ENCODE peak calls at places on chromosome 15, in four cellular contexts. F is heart left ventricle, S is GM06990, L is cardiac fibroblast. P is an unnamed sample.

GRCh38 chr15:69338535-69339213 is 40.0 kb downstream of the PAQR5 start:
- DNase-seq in F (no peak), S (no peak), L (peak; percentile 41), P (no peak)

GRCh38 chr15:80591471-80591870 is 103.6 kb upstream of the ABHD17C start:
- DNase-seq in F (no peak), S (no peak), L (no peak), P (no peak)

GRCh38 chr15:66565731-66566130 is at the start of gene LCTL:
- DNase-seq in F (no peak), S (no peak), L (peak; percentile 60), P (no peak)

GRCh38 chr15:26287381-26287780 is 424.3 kb upstream of the ATP10A start:
- DNase-seq in F (no peak), S (no peak), L (no peak), P (no peak)

GRCh38 chr15:66677336-66677735 is 24.7 kb upstream of the SMAD6 start:
- DNase-seq in F (no peak), S (no peak), L (no peak), P (no peak)

GRCh38 chr15:55110446-55110845 is 86.3 kb downstream of the RSL24D1 start:
- DNase-seq in F (no peak), S (no peak), L (no peak), P (no peak)

GRCh38 chr15:80574590-80574989 is 120.5 kb upstream of the ABHD17C start:
- DNase-seq in F (no peak), S (no peak), L (no peak), P (no peak)

GRCh38 chr15:43950551-43950950 is 123.7 kb downstream of the WDR76 start:
- DNase-seq in F (no peak), S (no peak), L (no peak), P (no peak)

GRCh38 chr15:85000189-85000864 is 18.7 kb downstream of the PDE8A start:
- DNase-seq in F (no peak), S (no peak), L (peak; percentile 58), P (no peak)

GRCh38 chr15:29765898-29766537 is 56.2 kb downstream of the TJP1 start:
- DNase-seq in F (no peak), S (no peak), L (no peak), P (no peak)

GRCh38 chr15:35533130-35534110 is 12.5 kb downstream of the DPH6 start:
- DNase-seq in F (no peak), S (no peak), L (peak; percentile 63), P (no peak)

GRCh38 chr15:57251941-57252340 is 124.4 kb upstream of the CGNL1 start:
- DNase-seq in F (no peak), S (no peak), L (peak; percentile 76), P (no peak)

GRCh38 chr15:35696767-35697231 is 150.8 kb upstream of the DPH6 start:
- DNase-seq in F (no peak), S (no peak), L (peak; percentile 94), P (no peak)

GRCh38 chr15:55618396-55618795 is 30.3 kb upstream of the PYGO1 start:
- DNase-seq in F (no peak), S (no peak), L (no peak), P (no peak)

GRCh38 chr15:31727612-31728011 is 302.7 kb upstream of the CHRNA7 start:
- DNase-seq in F (no peak), S (no peak), L (no peak), P (no peak)

GRCh38 chr15:40249477-40250303 is 10.8 kb downstream of the PAK6 start:
- DNase-seq in F (no peak), S (no peak), L (peak; percentile 20), P (no peak)

GRCh38 chr15:52651868-52652267 is 27.3 kb downstream of the ATOSA start:
- DNase-seq in F (peak; percentile 69), S (peak; percentile 43), L (peak; percentile 96), P (no peak)

GRCh38 chr15:71295242-71296031 is 180.2 kb downstream of the THSD4 start:
- DNase-seq in F (no peak), S (no peak), L (peak; percentile 100), P (no peak)

GRCh38 chr15:36365963-36366362 is 213.5 kb upstream of the CDIN1 start:
- DNase-seq in F (no peak), S (no peak), L (peak; percentile 63), P (no peak)

GRCh38 chr15:41966920-41967465 is 5.4 kb downstream of the EHD4 start:
- DNase-seq in F (no peak), S (no peak), L (no peak), P (no peak)

GRCh38 chr15:45522179-45522930 is at the start of gene SLC30A4:
- DNase-seq in F (peak; percentile 71), S (peak; percentile 66), L (peak; percentile 53), P (peak; percentile 69)

GRCh38 chr15:40034186-40034946 is 4.6 kb downstream of the SRP14 start:
- DNase-seq in F (no peak), S (no peak), L (no peak), P (no peak)

GRCh38 chr15:78000089-78000926 is 77.2 kb downstream of the TBC1D2B start:
- DNase-seq in F (peak; percentile 76), S (peak; percentile 68), L (peak; percentile 45), P (peak; percentile 66)

GRCh38 chr15:43361313-43361903 is 9.4 kb downstream of the ZSCAN29 start:
- DNase-seq in F (no peak), S (no peak), L (peak; percentile 15), P (no peak)

GRCh38 chr15:77402740-77403379 is 17.0 kb downstream of the PEAK1 start:
- DNase-seq in F (no peak), S (no peak), L (peak; percentile 80), P (no peak)

GRCh38 chr15:57184502-57184901 is 191.8 kb upstream of the CGNL1 start:
- DNase-seq in F (no peak), S (no peak), L (no peak), P (no peak)

GRCh38 chr15:40340740-40341400 is at the start of gene CCDC9B:
- DNase-seq in F (peak; percentile 94), S (no peak), L (peak; percentile 92), P (no peak)

DNA sequence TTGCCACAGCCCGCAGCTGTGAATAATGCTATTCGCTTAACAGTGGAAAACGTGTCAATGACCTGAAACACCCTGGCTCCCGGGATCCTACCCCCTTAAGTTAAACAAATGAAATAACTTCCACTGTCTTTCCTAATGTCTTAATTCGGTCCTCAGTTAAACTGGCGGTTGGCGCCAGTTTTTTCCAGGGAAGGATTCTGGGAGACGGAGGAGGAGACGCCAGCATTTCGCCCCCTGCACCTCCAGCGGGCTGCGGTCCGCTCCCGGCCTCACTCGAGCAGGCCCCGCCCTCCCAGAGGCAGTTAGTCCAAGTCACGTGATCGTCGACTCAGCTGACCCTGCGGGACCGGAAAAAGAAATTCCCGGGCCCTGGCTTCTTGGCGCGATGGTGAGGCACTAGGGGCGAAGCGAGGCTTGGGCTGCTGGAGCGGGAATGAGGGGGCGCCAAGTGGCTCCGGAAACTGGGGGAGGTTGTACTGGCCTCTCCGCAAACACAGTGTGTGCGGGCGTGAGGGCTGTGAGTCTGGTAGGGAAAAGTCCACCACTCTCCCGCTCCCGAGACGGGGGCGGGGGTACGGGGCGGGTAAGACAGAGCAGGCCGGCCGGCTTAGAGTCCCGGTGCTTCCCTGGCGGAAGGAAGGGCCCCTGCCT is at the start of gene COMMD4:
- DNase-seq in F (peak; percentile 97), S (peak; percentile 68), L (peak; percentile 96), P (peak; percentile 60)
- TF ChIP-seq CTCF in F (no peak), S (no peak), L (no peak), P (no peak)

GRCh38 chr15:73015493-73015892 is 36.8 kb upstream of the NEO1 start:
- DNase-seq in F (no peak), S (no peak), L (no peak), P (no peak)
- TF ChIP-seq CTCF in F (no peak), S (no peak), L (no peak), P (no peak)

GRCh38 chr15:90606641-90607040 is 76.9 kb downstream of the CRTC3 start:
- DNase-seq in F (no peak), S (no peak), L (no peak), P (no peak)

GRCh38 chr15:90599639-90600038 is 69.9 kb downstream of the CRTC3 start:
- DNase-seq in F (no peak), S (no peak), L (no peak), P (no peak)

GRCh38 chr15:90607361-90607760 is 77.6 kb downstream of the CRTC3 start:
- DNase-seq in F (no peak), S (no peak), L (no peak), P (no peak)

GRCh38 chr15:90600954-90601353 is 71.2 kb downstream of the CRTC3 start:
- DNase-seq in F (no peak), S (no peak), L (no peak), P (no peak)

DNA sequence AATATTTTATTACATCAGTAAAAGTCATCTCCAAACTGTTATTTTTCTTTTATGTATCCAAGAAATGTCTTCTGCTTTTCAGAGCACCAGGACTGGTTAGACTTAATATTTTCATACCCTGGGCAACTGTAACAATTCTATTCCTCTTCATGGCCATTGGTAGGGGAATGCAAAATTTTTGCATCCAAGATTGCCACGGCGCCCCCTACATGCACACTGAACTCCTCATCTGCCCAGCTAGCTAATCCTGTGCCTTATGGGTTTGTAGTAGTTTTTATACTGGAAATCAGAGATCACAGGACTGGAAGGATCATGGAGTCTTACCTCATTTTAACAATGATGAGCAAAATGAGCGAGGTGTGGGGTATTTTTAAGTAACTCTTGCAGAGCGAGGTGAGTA is 74.2 kb downstream of the CRTC3 start:
- DNase-seq in F (no peak), S (no peak), L (peak; percentile 59), P (peak; percentile 26)
- TF ChIP-seq CTCF in F (peak; percentile 26), S (peak; percentile 56), L (peak; percentile 66), P (peak; percentile 70)

GRCh38 chr15:63198315-63198714 is 8.9 kb downstream of the RAB8B start:
- DNase-seq in F (no peak), S (no peak), L (no peak), P (no peak)

GRCh38 chr15:63200464-63201242 is 11.2 kb downstream of the RAB8B start:
- DNase-seq in F (no peak), S (no peak), L (no peak), P (no peak)

GRCh38 chr15:63198752-63199250 is 9.4 kb downstream of the RAB8B start:
- DNase-seq in F (no peak), S (no peak), L (peak; percentile 50), P (no peak)

GRCh38 chr15:63202858-63203257 is 13.5 kb downstream of the RAB8B start:
- DNase-seq in F (no peak), S (no peak), L (no peak), P (no peak)

GRCh38 chr15:63203451-63204090 is 14.2 kb downstream of the RAB8B start:
- DNase-seq in F (no peak), S (peak; percentile 41), L (peak; percentile 52), P (peak; percentile 63)
- TF ChIP-seq CTCF in F (no peak), S (peak; percentile 7), L (no peak), P (no peak)

GRCh38 chr15:72538931-72539330 is 64.8 kb downstream of the ARIH1 start:
- DNase-seq in F (no peak), S (no peak), L (no peak), P (no peak)

GRCh38 chr15:72536506-72536905 is 62.4 kb downstream of the ARIH1 start:
- DNase-seq in F (no peak), S (no peak), L (no peak), P (no peak)

GRCh38 chr15:72535911-72536310 is 61.8 kb downstream of the ARIH1 start:
- DNase-seq in F (no peak), S (no peak), L (no peak), P (no peak)

GRCh38 chr15:72534522-72534921 is 60.4 kb downstream of the ARIH1 start:
- DNase-seq in F (no peak), S (no peak), L (no peak), P (no peak)

GRCh38 chr15:72532991-72533601 is 59.0 kb downstream of the ARIH1 start:
- DNase-seq in F (no peak), S (no peak), L (no peak), P (no peak)
- TF ChIP-seq CTCF in F (peak; percentile 30), S (peak; percentile 52), L (peak; percentile 47), P (peak; percentile 38)

GRCh38 chr15:79431636-79432344 is at the start of gene MINAR1:
- DNase-seq in F (peak; percentile 35), S (peak; percentile 20), L (peak; percentile 61), P (no peak)
- TF ChIP-seq CTCF in F (no peak), S (peak; percentile 11), L (no peak), P (no peak)

P was measured in natural killer cell.